ENCODE peak calls at places on chromosomes 13 and 19, in four cellular contexts. A is mucosa of gallbladder; R is CD8-positive, alpha-beta memory T cell; E is RPMI7951. B is an unnamed sample.
A peak's percentile ranks its signal among the peaks of the same experiment; 100 is the strongest.

GRCh38 chr13:96200810-96201209 is 110.9 kb downstream of the HS6ST3 start:
- DNase-seq in E (no peak), A (no peak), R (no peak), B (no peak)

GRCh38 chr19:5395996-5396939 is 55.7 kb upstream of the PTPRS start:
- DNase-seq in A (no peak), E (no peak), R (no peak), B (no peak)

GRCh38 chr19:4172861-4173473 is 9.4 kb downstream of the SIRT6 start:
- DNase-seq in A (peak; percentile 54), E (peak; percentile 41), R (peak; percentile 67), B (peak; percentile 65)

GRCh38 chr19:38691938-38692457 is 44.5 kb downstream of the ACTN4 start:
- DNase-seq in E (peak; percentile 98), R (no peak), A (peak; percentile 69), B (no peak)

GRCh38 chr19:34317311-34317927 is 47.6 kb upstream of the GPI start:
- DNase-seq in E (no peak), A (no peak), R (peak; percentile 8), B (peak; percentile 55)

GRCh38 chr13:99131410-99131809 is 69.2 kb upstream of the UBAC2 start:
- DNase-seq in A (no peak), R (no peak), E (no peak), B (no peak)

GRCh38 chr19:48510421-48511268 is 990 bp downstream of the LMTK3 start:
- DNase-seq in E (peak; percentile 62), R (peak; percentile 63), A (peak; percentile 69), B (peak; percentile 77)

GRCh38 chr19:15210323-15210774 is 9.6 kb upstream of the NOTCH3 start:
- DNase-seq in E (peak; percentile 82), R (no peak), A (no peak), B (no peak)

GRCh38 chr19:46976845-46977320 is 42.8 kb upstream of the NPAS1 start:
- DNase-seq in A (no peak), E (peak; percentile 90), R (no peak), B (no peak)

GRCh38 chr13:40318366-40318765 is 348.1 kb downstream of the FOXO1 start:
- DNase-seq in R (no peak), A (peak; percentile 42), E (no peak), B (no peak)

GRCh38 chr13:50387124-50387581 is 371.9 kb downstream of the KCNRG start:
- DNase-seq in A (no peak), E (peak; percentile 33), R (peak; percentile 16), B (peak; percentile 38)